ENCODE peak calls at places on chromosomes 2 and 18, in ten cellular contexts. W is GM10248, S is foreskin fibroblast, H is H9, N is cardiac fibroblast, M is prostate gland, A is BJ, J is IMR-90, C is omental fat pad, Q is neural crest cell. X is an unnamed sample.
A peak's percentile ranks its signal among the peaks of the same experiment; 100 is the strongest.

GRCh38 chr18:24019641-24020331 is 5.2 kb downstream of the TTC39C start:
- DNase-seq in W (peak; percentile 62), S (peak; percentile 46), H (no peak), N (no peak), M (no peak), A (no peak), J (no peak), C (no peak), Q (no peak), X (peak; percentile 66)

GRCh38 chr2:160720098-160720497 is 226.5 kb upstream of the RBMS1 start:
- DNase-seq in W (no peak), S (no peak), H (no peak), N (no peak), M (no peak), A (no peak), J (no peak), C (no peak), Q (no peak), X (no peak)

GRCh38 chr18:10062292-10062940 is 148.6 kb downstream of the VAPA start:
- DNase-seq in W (no peak), S (peak; percentile 47), H (no peak), N (peak; percentile 34), M (no peak), A (no peak), J (peak; percentile 53), C (no peak), Q (no peak), X (peak; percentile 62)

GRCh38 chr18:24875286-24875685 is 414.8 kb downstream of the HRH4 start:
- DNase-seq in W (no peak), S (peak; percentile 14), H (no peak), N (no peak), M (no peak), A (no peak), J (no peak), C (no peak), Q (no peak), X (no peak)

GRCh38 chr2:162636206-162636728 is 202.3 kb downstream of the KCNH7 start:
- DNase-seq in W (no peak), S (no peak), H (no peak), N (no peak), M (no peak), A (no peak), J (no peak), C (no peak), Q (no peak), X (peak; percentile 26)

GRCh38 chr18:45686892-45687611 is 36.9 kb upstream of the SLC14A1 start:
- DNase-seq in W (peak; percentile 68), S (peak; percentile 29), H (no peak), N (no peak), M (no peak), A (no peak), J (no peak), C (no peak), Q (no peak), X (no peak)

GRCh38 chr18:58975296-58975695 is 110.6 kb downstream of the ZNF532 start:
- DNase-seq in W (no peak), S (no peak), H (no peak), N (no peak), M (no peak), A (no peak), J (no peak), C (no peak), Q (no peak), X (no peak)

GRCh38 chr2:70240599-70240998 is 7.8 kb downstream of the TIA1 start:
- DNase-seq in W (no peak), S (no peak), H (no peak), N (no peak), M (no peak), A (no peak), J (no peak), C (no peak), Q (no peak), X (no peak)

GRCh38 chr2:128451084-128451483 is 132.4 kb upstream of the HS6ST1 start:
- DNase-seq in W (no peak), S (no peak), H (peak; percentile 8), N (no peak), M (no peak), A (no peak), J (no peak), C (no peak), Q (no peak), X (no peak)

GRCh38 chr2:241903121-241904010 is 33.8 kb downstream of the RTP5 start:
- DNase-seq in W (no peak), S (no peak), H (peak; percentile 34), N (no peak), M (no peak), A (no peak), J (no peak), C (no peak), Q (no peak), X (no peak)

GRCh38 chr2:3303583-3304406 is 73.8 kb downstream of the EIPR1 start:
- DNase-seq in W (peak; percentile 89), S (peak; percentile 93), H (peak; percentile 89), N (peak; percentile 89), M (peak; percentile 87), A (no peak), J (peak; percentile 77), C (peak; percentile 80), Q (peak; percentile 93), X (peak; percentile 69)

GRCh38 chr2:229319558-229319957 is 48.5 kb upstream of the PID1 start:
- DNase-seq in W (no peak), S (no peak), H (no peak), N (no peak), M (no peak), A (no peak), J (no peak), C (no peak), Q (no peak), X (no peak)

GRCh38 chr2:56299166-56299806 is 115.5 kb downstream of the CCDC85A start:
- DNase-seq in W (no peak), S (peak; percentile 8), H (no peak), N (peak; percentile 6), M (no peak), A (no peak), J (no peak), C (no peak), Q (no peak), X (peak; percentile 58)

GRCh38 chr2:24075259-24075658 is 867 bp downstream of the SF3B6 start:
- DNase-seq in W (no peak), S (no peak), H (no peak), N (no peak), M (no peak), A (no peak), J (no peak), C (no peak), Q (no peak), X (no peak)

GRCh38 chr2:99636432-99637034 is 146.7 kb upstream of the REV1 start:
- DNase-seq in W (no peak), S (peak; percentile 30), H (no peak), N (peak; percentile 35), M (no peak), A (no peak), J (no peak), C (no peak), Q (no peak), X (no peak)

GRCh38 chr18:63971320-63972071 is 1.6 kb downstream of the SERPINB8 start:
- DNase-seq in W (no peak), S (no peak), H (no peak), N (no peak), M (no peak), A (no peak), J (no peak), C (no peak), Q (no peak), X (peak; percentile 6)

GRCh38 chr2:215680605-215681598 is 245.0 kb upstream of the FN1 start:
- DNase-seq in W (no peak), S (peak; percentile 81), H (no peak), N (peak; percentile 84), M (no peak), A (peak; percentile 37), J (peak; percentile 87), C (no peak), Q (no peak), X (peak; percentile 100)

GRCh38 chr18:32439802-32440201 is 30.9 kb downstream of the GAREM1 start:
- DNase-seq in W (no peak), S (no peak), H (peak; percentile 33), N (no peak), M (no peak), A (no peak), J (no peak), C (no peak), Q (no peak), X (no peak)

GRCh38 chr18:33923980-33924379 is 300.7 kb downstream of the NOL4 start:
- DNase-seq in W (no peak), S (no peak), H (no peak), N (no peak), M (no peak), A (no peak), J (no peak), C (no peak), Q (no peak), X (no peak)

GRCh38 chr2:11118761-11119160 is 36.5 kb upstream of the SLC66A3 start:
- DNase-seq in W (no peak), S (peak; percentile 24), H (no peak), N (no peak), M (no peak), A (no peak), J (peak; percentile 41), C (no peak), Q (no peak), X (no peak)

GRCh38 chr2:188884051-188884450 is 90.1 kb upstream of the COL3A1 start:
- DNase-seq in W (no peak), S (peak; percentile 84), H (no peak), N (peak; percentile 33), M (no peak), A (peak; percentile 38), J (peak; percentile 88), C (no peak), Q (no peak), X (peak; percentile 69)

GRCh38 chr2:76793647-76794334 is 728.4 kb downstream of the LRRTM4 start:
- DNase-seq in W (no peak), S (no peak), H (no peak), N (no peak), M (no peak), A (no peak), J (no peak), C (no peak), Q (no peak), X (no peak)
- TF ChIP-seq CTCF in W (no peak), S (no peak), H (no peak), N (no peak), M (no peak), A (no peak), J (no peak), C (no peak), Q (no peak), X (no peak)

GRCh38 chr2:18404708-18405107 is 155.7 kb downstream of the RDH14 start:
- DNase-seq in W (no peak), S (no peak), H (no peak), N (no peak), M (no peak), A (no peak), J (no peak), C (no peak), Q (no peak), X (no peak)
- TF ChIP-seq CTCF in W (peak; percentile 11), S (peak; percentile 27), H (peak; percentile 83), N (peak; percentile 35), M (no peak), A (peak; percentile 15), J (no peak), C (no peak), Q (peak; percentile 68), X (peak; percentile 28)

GRCh38 chr2:133884739-133885381 is 316.6 kb upstream of the NCKAP5 start:
- DNase-seq in W (peak; percentile 31), S (peak; percentile 4), H (no peak), N (peak; percentile 25), M (no peak), A (no peak), J (peak; percentile 51), C (no peak), Q (no peak), X (no peak)
- TF ChIP-seq CTCF in W (peak; percentile 32), S (peak; percentile 29), H (peak; percentile 38), N (no peak), M (no peak), A (peak; percentile 23), J (peak; percentile 64), C (no peak), Q (peak; percentile 22), X (no peak)

GRCh38 chr2:230902180-230902899 is 22.7 kb downstream of the GPR55 start:
- DNase-seq in W (peak; percentile 77), S (peak; percentile 81), H (peak; percentile 85), N (peak; percentile 76), M (no peak), A (no peak), J (peak; percentile 76), C (no peak), Q (peak; percentile 40), X (peak; percentile 24)
- TF ChIP-seq CTCF in W (peak; percentile 97), S (peak; percentile 92), H (peak; percentile 87), N (peak; percentile 89), M (peak; percentile 39), A (peak; percentile 74), J (peak; percentile 95), C (no peak), Q (peak; percentile 77), X (peak; percentile 88)

X was measured in astrocyte.